ENCODE peak calls at places on chromosomes 6 and 20, in six cellular contexts. One of them, this sample, is unnamed.

GRCh38 chr20:51636123-51636522 is 93.6 kb upstream of the NFATC2 start:
- DNase-seq in neural progenitor cell: no peak
- DNase-seq in cardiac muscle cell: no peak
- DNase-seq in type B pancreatic cell: no peak
- DNase-seq in WTC11: no peak
- DNase-seq in endothelial cell: no peak
- DNase-seq in this sample: no peak

GRCh38 chr20:34037121-34037520 is 43.4 kb downstream of the RALY start:
- DNase-seq in endothelial cell: no peak
- DNase-seq in WTC11: no peak
- DNase-seq in type B pancreatic cell: no peak
- DNase-seq in cardiac muscle cell: no peak
- DNase-seq in neural progenitor cell: no peak
- DNase-seq in this sample: no peak

GRCh38 chr20:45968081-45968671 is 3.8 kb downstream of the ZNF335 start:
- DNase-seq in WTC11: no peak
- DNase-seq in neural progenitor cell: no peak
- DNase-seq in cardiac muscle cell: no peak
- DNase-seq in endothelial cell: no peak
- DNase-seq in type B pancreatic cell: no peak
- DNase-seq in this sample: no peak

GRCh38 chr6:79947191-79948173 is at the start of gene ELOVL4:
- DNase-seq in endothelial cell: peak; percentile 67
- DNase-seq in type B pancreatic cell: peak; percentile 80
- DNase-seq in WTC11: peak; percentile 91
- DNase-seq in cardiac muscle cell: peak; percentile 85
- DNase-seq in neural progenitor cell: peak; percentile 92
- DNase-seq in this sample: peak; percentile 63

GRCh38 chr6:167968091-167968490 is 29.4 kb upstream of the KIF25 start:
- DNase-seq in endothelial cell: peak; percentile 70
- DNase-seq in type B pancreatic cell: no peak
- DNase-seq in neural progenitor cell: peak; percentile 64
- DNase-seq in cardiac muscle cell: peak; percentile 34
- DNase-seq in WTC11: peak; percentile 83
- DNase-seq in this sample: no peak

GRCh38 chr6:106527979-106528378 is 101.3 kb downstream of the RTN4IP1 start:
- DNase-seq in neural progenitor cell: no peak
- DNase-seq in type B pancreatic cell: no peak
- DNase-seq in WTC11: no peak
- DNase-seq in cardiac muscle cell: no peak
- DNase-seq in endothelial cell: no peak
- DNase-seq in this sample: peak; percentile 91

GRCh38 chr6:70506321-70506720 is 60.4 kb upstream of the SDHAF4 start:
- DNase-seq in type B pancreatic cell: no peak
- DNase-seq in cardiac muscle cell: no peak
- DNase-seq in WTC11: no peak
- DNase-seq in endothelial cell: no peak
- DNase-seq in neural progenitor cell: no peak
- DNase-seq in this sample: no peak

GRCh38 chr20:63335711-63336110 is 25.4 kb downstream of the CHRNA4 start:
- DNase-seq in cardiac muscle cell: no peak
- DNase-seq in WTC11: no peak
- DNase-seq in neural progenitor cell: no peak
- DNase-seq in endothelial cell: peak; percentile 31
- DNase-seq in type B pancreatic cell: no peak
- DNase-seq in this sample: no peak

GRCh38 chr6:109406196-109406595 is 23.9 kb upstream of the CD164 start:
- DNase-seq in neural progenitor cell: no peak
- DNase-seq in cardiac muscle cell: no peak
- DNase-seq in type B pancreatic cell: no peak
- DNase-seq in WTC11: no peak
- DNase-seq in endothelial cell: no peak
- DNase-seq in this sample: peak; percentile 60

GRCh38 chr20:17798601-17799000 is 98.8 kb downstream of the BANF2 start:
- DNase-seq in type B pancreatic cell: no peak
- DNase-seq in cardiac muscle cell: no peak
- DNase-seq in endothelial cell: no peak
- DNase-seq in neural progenitor cell: no peak
- DNase-seq in WTC11: no peak
- DNase-seq in this sample: no peak

GRCh38 chr6:109073344-109074235 is 21.1 kb downstream of the SESN1 start:
- DNase-seq in neural progenitor cell: peak; percentile 83
- DNase-seq in WTC11: no peak
- DNase-seq in endothelial cell: peak; percentile 37
- DNase-seq in cardiac muscle cell: peak; percentile 77
- DNase-seq in type B pancreatic cell: no peak
- DNase-seq in this sample: peak; percentile 60

GRCh38 chr6:2416128-2416712 is 170.8 kb upstream of the GMDS start:
- DNase-seq in cardiac muscle cell: no peak
- DNase-seq in WTC11: no peak
- DNase-seq in endothelial cell: no peak
- DNase-seq in type B pancreatic cell: no peak
- DNase-seq in neural progenitor cell: no peak
- DNase-seq in this sample: no peak

GRCh38 chr6:62390413-62390812 is 104.4 kb upstream of the KHDRBS2 start:
- DNase-seq in type B pancreatic cell: no peak
- DNase-seq in endothelial cell: no peak
- DNase-seq in neural progenitor cell: no peak
- DNase-seq in WTC11: no peak
- DNase-seq in cardiac muscle cell: no peak
- DNase-seq in this sample: no peak

GRCh38 chr6:48826884-48827701 is 636.0 kb downstream of the MMUT start:
- DNase-seq in neural progenitor cell: no peak
- DNase-seq in type B pancreatic cell: no peak
- DNase-seq in WTC11: no peak
- DNase-seq in endothelial cell: no peak
- DNase-seq in cardiac muscle cell: no peak
- DNase-seq in this sample: peak; percentile 99

GRCh38 chr20:32457476-32457986 is 99.4 kb downstream of the ASXL1 start:
- DNase-seq in neural progenitor cell: peak; percentile 97
- DNase-seq in endothelial cell: peak; percentile 73
- DNase-seq in WTC11: peak; percentile 90
- DNase-seq in type B pancreatic cell: peak; percentile 93
- DNase-seq in cardiac muscle cell: peak; percentile 95
- DNase-seq in this sample: peak; percentile 58

GRCh38 chr6:37036146-37036545 is 30.7 kb downstream of the FGD2 start:
- DNase-seq in neural progenitor cell: no peak
- DNase-seq in type B pancreatic cell: no peak
- DNase-seq in endothelial cell: no peak
- DNase-seq in cardiac muscle cell: no peak
- DNase-seq in WTC11: no peak
- DNase-seq in this sample: no peak

GRCh38 chr6:31968326-31968725 is 3.6 kb downstream of the DXO start:
- DNase-seq in type B pancreatic cell: no peak
- DNase-seq in cardiac muscle cell: no peak
- DNase-seq in WTC11: no peak
- DNase-seq in neural progenitor cell: no peak
- DNase-seq in endothelial cell: no peak
- DNase-seq in this sample: no peak

GRCh38 chr6:3887150-3887700 is 38.1 kb downstream of the FAM50B start:
- DNase-seq in type B pancreatic cell: no peak
- DNase-seq in endothelial cell: no peak
- DNase-seq in neural progenitor cell: no peak
- DNase-seq in cardiac muscle cell: no peak
- DNase-seq in WTC11: no peak
- DNase-seq in this sample: peak; percentile 49
- TF ChIP-seq CTCF in type B pancreatic cell: peak; percentile 50
- TF ChIP-seq CTCF in endothelial cell: no peak
- TF ChIP-seq CTCF in neural progenitor cell: peak; percentile 36
- TF ChIP-seq CTCF in cardiac muscle cell: peak; percentile 63
- TF ChIP-seq CTCF in WTC11: no peak
- TF ChIP-seq CTCF in this sample: peak; percentile 83

GRCh38 chr6:93779086-93779858 is 359.9 kb upstream of the EPHA7 start:
- DNase-seq in type B pancreatic cell: no peak
- DNase-seq in neural progenitor cell: peak; percentile 71
- DNase-seq in cardiac muscle cell: peak; percentile 84
- DNase-seq in endothelial cell: peak; percentile 10
- DNase-seq in WTC11: peak; percentile 16
- DNase-seq in this sample: no peak
- TF ChIP-seq CTCF in type B pancreatic cell: no peak
- TF ChIP-seq CTCF in neural progenitor cell: peak; percentile 44
- TF ChIP-seq CTCF in cardiac muscle cell: peak; percentile 25
- TF ChIP-seq CTCF in endothelial cell: no peak
- TF ChIP-seq CTCF in WTC11: no peak
- TF ChIP-seq CTCF in this sample: no peak

GRCh38 chr6:99114769-99115406 is 167.1 kb upstream of the FBXL4 start:
- DNase-seq in WTC11: no peak
- DNase-seq in cardiac muscle cell: no peak
- DNase-seq in endothelial cell: no peak
- DNase-seq in neural progenitor cell: no peak
- DNase-seq in type B pancreatic cell: no peak
- DNase-seq in this sample: no peak

GRCh38 chr6:99121748-99122147 is 174.0 kb upstream of the FBXL4 start:
- DNase-seq in neural progenitor cell: no peak
- DNase-seq in WTC11: no peak
- DNase-seq in type B pancreatic cell: no peak
- DNase-seq in cardiac muscle cell: no peak
- DNase-seq in endothelial cell: no peak
- DNase-seq in this sample: no peak

DNA sequence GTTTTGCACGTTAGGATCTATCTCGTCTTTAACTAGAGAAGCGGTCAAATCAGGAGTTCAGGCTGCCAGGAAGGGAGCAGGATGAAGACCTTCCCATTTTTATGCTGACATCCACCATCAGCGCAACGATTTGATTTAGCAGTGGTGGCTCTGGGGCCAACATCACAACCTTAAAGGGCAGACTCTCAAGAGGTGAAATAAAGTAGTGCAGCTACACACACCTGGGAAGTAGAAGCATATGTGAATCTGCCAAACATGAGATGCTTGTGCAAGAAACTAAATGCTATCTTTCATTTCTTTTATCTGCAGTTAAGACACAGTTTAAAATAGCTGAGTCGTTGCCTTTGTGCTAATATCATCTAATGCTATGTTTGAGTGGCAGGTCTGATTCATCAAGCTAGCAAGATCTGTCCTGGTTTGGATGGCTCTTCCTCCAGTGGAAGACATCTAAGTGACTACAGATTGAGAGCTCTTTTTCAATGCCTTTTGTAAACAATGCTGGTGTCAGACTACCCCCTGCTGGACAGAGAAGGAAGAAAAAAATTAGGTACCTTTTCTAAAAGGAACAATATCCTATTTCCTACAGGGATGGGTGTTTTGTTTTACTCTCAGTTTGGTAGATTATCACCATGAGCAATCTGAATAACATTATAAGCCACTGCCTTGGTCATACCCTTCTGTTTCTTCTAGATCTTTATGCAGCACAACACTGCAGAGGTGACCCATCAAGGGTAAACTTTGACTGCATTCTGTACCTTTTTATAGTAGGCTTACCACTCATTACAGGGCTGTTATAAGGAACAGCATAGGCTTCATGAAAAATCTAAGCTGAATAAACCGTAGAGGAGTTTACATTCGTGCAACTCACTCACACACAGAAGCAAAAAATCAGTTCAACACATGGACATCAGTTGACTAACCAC is 171.6 kb upstream of the FBXL4 start:
- DNase-seq in neural progenitor cell: peak; percentile 75
- DNase-seq in cardiac muscle cell: peak; percentile 62
- DNase-seq in endothelial cell: peak; percentile 57
- DNase-seq in WTC11: no peak
- DNase-seq in type B pancreatic cell: no peak
- DNase-seq in this sample: peak; percentile 51
- TF ChIP-seq CTCF in neural progenitor cell: peak; percentile 83
- TF ChIP-seq CTCF in cardiac muscle cell: peak; percentile 64
- TF ChIP-seq CTCF in endothelial cell: peak; percentile 80
- TF ChIP-seq CTCF in WTC11: peak; percentile 82
- TF ChIP-seq CTCF in type B pancreatic cell: peak; percentile 88
- TF ChIP-seq CTCF in this sample: peak; percentile 90

DNA sequence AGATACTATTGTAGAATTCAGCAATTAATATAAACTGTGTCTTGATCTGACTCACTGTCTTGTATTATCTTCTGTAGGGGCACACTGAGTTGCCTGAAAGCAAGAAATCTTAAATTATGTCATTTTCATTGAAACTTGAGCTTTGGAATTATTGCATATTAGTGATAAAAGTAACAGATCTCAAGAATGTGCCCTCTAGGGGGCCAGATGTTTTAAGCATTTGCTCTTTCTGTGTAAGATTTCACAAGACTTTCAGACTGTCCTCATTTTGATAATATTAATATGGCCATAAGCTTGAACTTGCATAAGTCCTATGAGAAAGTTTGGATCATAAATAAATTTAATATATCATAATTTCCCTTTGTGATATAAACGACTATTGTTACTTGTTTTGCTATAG is 55.5 kb upstream of the MYO6 start:
- DNase-seq in type B pancreatic cell: no peak
- DNase-seq in cardiac muscle cell: no peak
- DNase-seq in endothelial cell: no peak
- DNase-seq in neural progenitor cell: no peak
- DNase-seq in WTC11: no peak
- DNase-seq in this sample: no peak
- TF ChIP-seq CTCF in type B pancreatic cell: peak; percentile 56
- TF ChIP-seq CTCF in cardiac muscle cell: peak; percentile 39
- TF ChIP-seq CTCF in endothelial cell: peak; percentile 39
- TF ChIP-seq CTCF in neural progenitor cell: peak; percentile 9
- TF ChIP-seq CTCF in WTC11: no peak
- TF ChIP-seq CTCF in this sample: peak; percentile 63

GRCh38 chr6:132734694-132735236 is 20.9 kb upstream of the VNN1 start:
- DNase-seq in cardiac muscle cell: peak; percentile 9
- DNase-seq in endothelial cell: no peak
- DNase-seq in type B pancreatic cell: no peak
- DNase-seq in neural progenitor cell: no peak
- DNase-seq in WTC11: no peak
- DNase-seq in this sample: peak; percentile 4
- TF ChIP-seq CTCF in cardiac muscle cell: peak; percentile 46
- TF ChIP-seq CTCF in endothelial cell: no peak
- TF ChIP-seq CTCF in type B pancreatic cell: peak; percentile 17
- TF ChIP-seq CTCF in neural progenitor cell: peak; percentile 45
- TF ChIP-seq CTCF in WTC11: no peak
- TF ChIP-seq CTCF in this sample: peak; percentile 56

GRCh38 chr6:43447604-43448003 is 7.7 kb downstream of the DLK2 start:
- DNase-seq in cardiac muscle cell: no peak
- DNase-seq in endothelial cell: no peak
- DNase-seq in type B pancreatic cell: no peak
- DNase-seq in neural progenitor cell: no peak
- DNase-seq in WTC11: no peak
- DNase-seq in this sample: no peak

GRCh38 chr6:43445576-43445975 is 9.8 kb downstream of the DLK2 start:
- DNase-seq in neural progenitor cell: no peak
- DNase-seq in type B pancreatic cell: no peak
- DNase-seq in WTC11: no peak
- DNase-seq in endothelial cell: no peak
- DNase-seq in cardiac muscle cell: no peak
- DNase-seq in this sample: no peak

GRCh38 chr6:43442935-43443334 is 12.4 kb downstream of the DLK2 start:
- DNase-seq in WTC11: no peak
- DNase-seq in neural progenitor cell: no peak
- DNase-seq in cardiac muscle cell: no peak
- DNase-seq in endothelial cell: no peak
- DNase-seq in type B pancreatic cell: no peak
- DNase-seq in this sample: no peak

GRCh38 chr6:43444601-43445000 is 10.7 kb downstream of the DLK2 start:
- DNase-seq in endothelial cell: no peak
- DNase-seq in type B pancreatic cell: no peak
- DNase-seq in WTC11: no peak
- DNase-seq in cardiac muscle cell: no peak
- DNase-seq in neural progenitor cell: no peak
- DNase-seq in this sample: no peak

DNA sequence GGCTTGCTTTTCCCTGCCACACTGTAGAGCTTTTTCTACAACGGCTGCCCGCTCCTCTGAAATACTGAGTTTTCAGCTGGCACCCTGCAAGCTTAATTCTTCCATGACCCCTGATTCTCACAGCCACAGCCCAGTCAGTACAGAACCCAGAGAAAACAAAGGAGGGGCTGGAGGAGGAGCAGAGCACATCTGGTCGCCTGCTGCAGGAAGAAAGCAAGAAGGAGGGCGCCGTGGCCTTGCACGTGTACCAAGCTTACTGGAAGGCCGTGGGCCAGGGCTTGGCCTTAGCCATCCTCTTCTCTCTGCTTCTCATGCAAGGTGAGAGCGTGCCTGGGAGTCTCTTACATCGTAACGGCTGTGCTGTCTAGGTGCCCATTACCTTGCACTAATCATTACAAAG is 11.3 kb downstream of the DLK2 start:
- DNase-seq in cardiac muscle cell: no peak
- DNase-seq in endothelial cell: no peak
- DNase-seq in WTC11: no peak
- DNase-seq in neural progenitor cell: no peak
- DNase-seq in type B pancreatic cell: no peak
- DNase-seq in this sample: no peak
- TF ChIP-seq CTCF in cardiac muscle cell: no peak
- TF ChIP-seq CTCF in endothelial cell: no peak
- TF ChIP-seq CTCF in WTC11: no peak
- TF ChIP-seq CTCF in neural progenitor cell: no peak
- TF ChIP-seq CTCF in type B pancreatic cell: no peak
- TF ChIP-seq CTCF in this sample: no peak